ENCODE peak calls at places on chromosomes 16 and 17, in ten cellular contexts. N is left ventricle myocardium inferior; K is spleen; I is CD8-positive, alpha-beta T cell; Z is thoracic aorta; X is stomach; S is neural progenitor cell; D is dorsolateral prefrontal cortex; E is ovary; R is tibial nerve. O is an unnamed sample.

GRCh38 chr16:47667956-47668355 is 206.8 kb downstream of the PHKB start:
- DNase-seq in D (no peak), X (no peak), S (no peak), Z (no peak), I (no peak), K (no peak), E (no peak), N (no peak), R (no peak), O (no peak)

GRCh38 chr16:85169333-85170065 is 57.2 kb upstream of the CIBAR2 start:
- DNase-seq in N (no peak), R (no peak), E (no peak), X (no peak), S (peak; percentile 71), K (no peak), I (no peak), Z (no peak), D (no peak), O (no peak)

GRCh38 chr17:36602030-36602737 is 801 bp downstream of the MRM1 start:
- DNase-seq in R (no peak), K (peak; percentile 80), Z (no peak), D (no peak), E (no peak), N (no peak), S (peak; percentile 42), X (no peak), I (peak; percentile 16), O (no peak)

GRCh38 chr17:65228734-65229390 is 91.7 kb downstream of the RGS9 start:
- DNase-seq in X (no peak), I (peak; percentile 34), K (no peak), D (no peak), S (no peak), E (no peak), R (no peak), N (no peak), Z (no peak), O (no peak)

GRCh38 chr17:43352579-43352978 is 46.2 kb upstream of the ARL4D start:
- DNase-seq in E (no peak), R (no peak), Z (no peak), I (no peak), N (no peak), K (no peak), D (no peak), X (no peak), S (no peak), O (no peak)

GRCh38 chr17:14121952-14122351 is 52.6 kb downstream of the COX10 start:
- DNase-seq in X (no peak), N (no peak), Z (no peak), S (no peak), K (no peak), I (no peak), D (no peak), R (no peak), E (no peak), O (no peak)

GRCh38 chr17:62093188-62094155 is 28.4 kb upstream of the MED13 start:
- DNase-seq in K (no peak), Z (no peak), S (no peak), X (no peak), N (no peak), D (no peak), E (no peak), R (no peak), I (no peak), O (no peak)

GRCh38 chr17:78722101-78722761 is 59.8 kb downstream of the CYTH1 start:
- DNase-seq in Z (no peak), N (peak; percentile 41), E (no peak), X (no peak), K (peak; percentile 86), S (peak; percentile 38), D (peak; percentile 57), R (no peak), I (no peak), O (no peak)

GRCh38 chr17:44921122-44921882 is 6.0 kb upstream of the GFAP start:
- DNase-seq in I (no peak), N (peak; percentile 60), X (no peak), K (peak; percentile 35), E (no peak), Z (no peak), R (no peak), D (peak; percentile 3), S (peak; percentile 76), O (peak; percentile 56)

GRCh38 chr17:70906808-70907207 is 737.5 kb downstream of the KCNJ2 start:
- DNase-seq in K (no peak), N (peak; percentile 20), R (no peak), X (no peak), D (no peak), I (no peak), S (peak; percentile 64), Z (no peak), E (no peak), O (no peak)

GRCh38 chr17:76426853-76427252 is 26.1 kb downstream of the UBE2O start:
- DNase-seq in I (no peak), R (no peak), N (no peak), S (no peak), E (no peak), D (no peak), Z (no peak), K (no peak), X (no peak), O (no peak)

GRCh38 chr16:23587726-23588125 is 8.4 kb downstream of the NDUFAB1 start:
- DNase-seq in S (no peak), D (no peak), Z (no peak), I (no peak), R (no peak), N (peak; percentile 36), E (no peak), X (no peak), K (no peak), O (no peak)

GRCh38 chr17:42194133-42194899 is at the start of gene GHDC:
- DNase-seq in Z (peak; percentile 56), E (peak; percentile 86), S (peak; percentile 78), K (peak; percentile 95), N (peak; percentile 84), D (peak; percentile 75), X (peak; percentile 86), I (peak; percentile 83), R (peak; percentile 87), O (peak; percentile 94)

GRCh38 chr17:72974605-72975232 is 117.8 kb downstream of the SLC39A11 start:
- DNase-seq in X (no peak), E (no peak), N (no peak), K (no peak), I (no peak), D (no peak), R (no peak), Z (no peak), S (no peak), O (no peak)

GRCh38 chr16:89036776-89037175 is 56.9 kb upstream of the ACSF3 start:
- DNase-seq in X (no peak), I (no peak), Z (no peak), E (no peak), N (no peak), S (no peak), K (peak; percentile 65), R (no peak), D (no peak), O (no peak)
- H3K4me3 ChIP-seq in X (no peak overlapping the region), I (no peak overlapping the region), Z (no peak overlapping the region), E (no peak overlapping the region), N (no peak overlapping the region), S (no peak overlapping the region), K (no peak overlapping the region), R (no peak overlapping the region), D (no peak overlapping the region), O (no peak overlapping the region)

GRCh38 chr16:2835638-2836493 is 5.8 kb downstream of the ZG16B start:
- DNase-seq in E (no peak), K (peak; percentile 40), D (no peak), X (peak; percentile 84), R (no peak), Z (no peak), N (no peak), S (no peak), I (no peak), O (no peak)

GRCh38 chr16:2831203-2831602 is 1.1 kb downstream of the ZG16B start:
- DNase-seq in D (peak; percentile 8), I (no peak), N (no peak), R (no peak), Z (no peak), E (no peak), X (no peak), S (no peak), K (peak; percentile 41), O (no peak)

GRCh38 chr16:2836646-2837508 is 6.8 kb downstream of the ZG16B start:
- DNase-seq in S (no peak), N (no peak), Z (no peak), I (no peak), D (no peak), E (no peak), R (no peak), K (no peak), X (no peak), O (no peak)

GRCh38 chr16:2838928-2839327 is 8.8 kb downstream of the ZG16B start:
- DNase-seq in D (peak; percentile 59), R (no peak), I (peak; percentile 55), N (peak; percentile 48), S (peak; percentile 90), Z (no peak), E (no peak), X (peak; percentile 79), K (peak; percentile 84), O (peak; percentile 84)

GRCh38 chr16:2834968-2835367 is 4.9 kb downstream of the ZG16B start:
- DNase-seq in S (no peak), Z (no peak), R (no peak), N (no peak), I (no peak), X (no peak), K (no peak), E (no peak), D (no peak), O (no peak)
- H3K27ac ChIP-seq in S (no peak overlapping the region), Z (no peak overlapping the region), R (no peak overlapping the region), N (no peak overlapping the region), I (no peak overlapping the region), X (peak overlapping the region; percentile 78), K (no peak overlapping the region), E (no peak overlapping the region), D (no peak overlapping the region), O (no peak overlapping the region)

GRCh38 chr16:66152841-66153525 is 213.5 kb upstream of the CDH5 start:
- DNase-seq in Z (no peak), D (no peak), S (no peak), I (no peak), X (no peak), R (no peak), E (no peak), K (no peak), N (no peak), O (no peak)
- TF ChIP-seq CTCF in Z (no peak), D (no peak), S (no peak), I (no peak), X (no peak), R (no peak), E (no peak), K (no peak), N (no peak), O (no peak)

GRCh38 chr17:35447494-35447893 is 1.1 kb downstream of the SLFN13 start:
- DNase-seq in S (peak; percentile 17), I (no peak), R (no peak), Z (no peak), N (no peak), X (no peak), D (no peak), E (no peak), K (no peak), O (no peak)

GRCh38 chr17:35449371-35449931 is 885 bp upstream of the SLFN13 start:
- DNase-seq in S (peak; percentile 26), R (no peak), D (no peak), E (no peak), Z (no peak), N (peak; percentile 22), I (peak; percentile 37), X (peak; percentile 30), K (peak; percentile 86), O (no peak)

GRCh38 chr17:35448899-35449227 is 297 bp upstream of the SLFN13 start:
- DNase-seq in E (no peak), N (no peak), S (peak; percentile 29), K (no peak), D (no peak), Z (no peak), R (no peak), X (no peak), I (no peak), O (no peak)

GRCh38 chr17:35448214-35448898 is at the start of gene SLFN13:
- DNase-seq in X (peak; percentile 87), Z (no peak), R (peak; percentile 39), K (peak; percentile 96), I (peak; percentile 83), D (no peak), E (peak; percentile 41), S (peak; percentile 56), N (peak; percentile 84), O (no peak)
- H3K4me3 ChIP-seq in X (peak within 1 kb of the TSS; percentile 46), Z (peak within 1 kb of the TSS; percentile 82), R (peak within 1 kb of the TSS; percentile 44), K (peak within 1 kb of the TSS; percentile 65), I (peak within 1 kb of the TSS; percentile 57), D (peak within 1 kb of the TSS; percentile 34), E (peak within 1 kb of the TSS; percentile 46), S (peak within 1 kb of the TSS; percentile 47), N (peak within 1 kb of the TSS; percentile 70), O (no peak within 1 kb of the TSS)

O was measured in WERI-Rb-1.